ENCODE peak calls at places on chromosomes 6 and 20, in eight cellular contexts. J is neuronal stem cell; H is T-helper 9 cell; W is right cardiac atrium; K is A172; L is IMR-90; E is CD4-positive, CD25-positive, alpha-beta regulatory T cell; I is RPMI7951. F is an unnamed sample.

GRCh38 chr20:56604690-56605089 is 24.4 kb upstream of the TFAP2C start:
- DNase-seq in J (no peak), H (no peak), W (no peak), K (no peak), L (no peak), E (no peak), I (no peak), F (no peak)

GRCh38 chr6:41917528-41917927 is 3.4 kb downstream of the MED20 start:
- DNase-seq in J (no peak), H (no peak), W (no peak), K (peak), L (peak), E (no peak), I (peak), F (no peak)

GRCh38 chr6:3654436-3654835 is 97.1 kb downstream of the PXDC1 start:
- DNase-seq in J (no peak), H (no peak), W (no peak), K (no peak), L (no peak), E (no peak), I (no peak), F (no peak)

GRCh38 chr20:24013953-24014352 is 25.4 kb upstream of the GGTLC1 start:
- DNase-seq in J (no peak), H (no peak), W (no peak), K (no peak), L (no peak), E (no peak), I (no peak), F (no peak)

GRCh38 chr20:22771706-22772105 is 187.3 kb upstream of the FOXA2 start:
- DNase-seq in J (no peak), H (no peak), W (no peak), K (no peak), L (no peak), E (no peak), I (peak), F (no peak)

GRCh38 chr6:18551228-18551627 is 164.1 kb downstream of the RNF144B start:
- DNase-seq in J (no peak), H (no peak), W (no peak), K (peak), L (peak), E (no peak), I (peak), F (no peak)

GRCh38 chr6:163324928-163325784 is 89.4 kb upstream of the QKI start:
- DNase-seq in J (no peak), H (no peak), W (peak), K (no peak), L (peak), E (no peak), I (peak), F (peak)

GRCh38 chr6:134810402-134810801 is 139.5 kb downstream of the ALDH8A1 start:
- DNase-seq in J (no peak), H (no peak), W (no peak), K (peak), L (peak), E (no peak), I (peak), F (no peak)

GRCh38 chr6:44190712-44191111 is 26.0 kb upstream of the MYMX start:
- DNase-seq in J (no peak), H (no peak), W (no peak), K (no peak), L (no peak), E (no peak), I (no peak), F (no peak)

GRCh38 chr6:118945217-118945616 is 10.3 kb upstream of the MCM9 start:
- DNase-seq in J (no peak), H (no peak), W (no peak), K (no peak), L (no peak), E (no peak), I (no peak), F (no peak)

GRCh38 chr20:44471481-44471882 is 4.2 kb upstream of the TTPAL start:
- DNase-seq in J (no peak), H (no peak), W (no peak), K (no peak), L (peak), E (no peak), I (peak), F (no peak)

GRCh38 chr20:31537116-31537858 is 23.0 kb downstream of the HM13 start:
- DNase-seq in J (no peak), H (no peak), W (no peak), K (no peak), L (no peak), E (no peak), I (no peak), F (no peak)

GRCh38 chr6:52584203-52584602 is 7.3 kb upstream of the TRAM2 start:
- DNase-seq in J (no peak), H (no peak), W (no peak), K (no peak), L (no peak), E (no peak), I (no peak), F (no peak)

GRCh38 chr6:169977434-169978265 is 226.2 kb downstream of the ERMARD start:
- DNase-seq in J (no peak), H (no peak), W (no peak), K (no peak), L (no peak), E (no peak), I (no peak), F (no peak)

GRCh38 chr6:11938285-11938890 is 73.7 kb upstream of the HIVEP1 start:
- DNase-seq in J (no peak), H (no peak), W (no peak), K (no peak), L (no peak), E (no peak), I (peak), F (no peak)

F was measured in tibial nerve.